ENCODE peak calls at places on chromosome 11, in four cellular contexts. N, P, T and Y are unnamed samples.

GRCh38 chr11:5610446-5610845 is 14.0 kb downstream of the TRIM6 start:
- DNase-seq in T (no peak), N (no peak), P (no peak), Y (no peak)

GRCh38 chr11:12893787-12894672 is 115.1 kb upstream of the RASSF10 start:
- DNase-seq in T (peak), N (peak), P (peak), Y (peak)

GRCh38 chr11:67640758-67641113 is 1.2 kb upstream of the TBX10 start:
- DNase-seq in T (no peak), P (no peak), N (no peak), Y (no peak)

GRCh38 chr11:1442163-1442562 is 44.4 kb downstream of the MOB2 start:
- DNase-seq in T (no peak), P (no peak), N (no peak), Y (no peak)

GRCh38 chr11:26665946-26666345 is 55.9 kb downstream of the SLC5A12 start:
- DNase-seq in T (no peak), P (no peak), N (no peak), Y (no peak)

GRCh38 chr11:120215634-120216033 is 4.8 kb downstream of the OAF start:
- DNase-seq in N (peak), P (peak), T (no peak), Y (peak)

GRCh38 chr11:69439651-69440464 is 41.6 kb upstream of the LINC01488 start:
- DNase-seq in N (no peak), P (no peak), T (peak), Y (no peak)

GRCh38 chr11:64086263-64086938 is 50.7 kb downstream of the FLRT1 start:
- DNase-seq in P (peak), N (no peak), T (peak), Y (no peak)

GRCh38 chr11:33172345-33172744 is 11.1 kb upstream of the CSTF3 start:
- DNase-seq in T (no peak), N (no peak), P (no peak), Y (no peak)

GRCh38 chr11:119479685-119480275 is 56.8 kb upstream of the THY1 start:
- DNase-seq in T (peak), P (no peak), N (peak), Y (peak)

GRCh38 chr11:110907629-110908028 is 195.4 kb upstream of the ARHGAP20 start:
- DNase-seq in P (no peak), N (peak), T (no peak), Y (no peak)

GRCh38 chr11:7449841-7450214 is 35.5 kb upstream of the OLFML1 start:
- DNase-seq in T (no peak), P (no peak), N (no peak), Y (no peak)

GRCh38 chr11:120660024-120660565 is 148.5 kb downstream of the GRIK4 start:
- DNase-seq in T (no peak), N (peak), P (no peak), Y (no peak)

GRCh38 chr11:74024630-74025029 is 15.7 kb upstream of the UCP3 start:
- DNase-seq in N (peak), T (peak), P (peak), Y (peak)

GRCh38 chr11:84800755-84801346 is 826.3 kb downstream of the DLG2 start:
- DNase-seq in T (no peak), N (peak), P (no peak), Y (no peak)

GRCh38 chr11:83971063-83971462 is 684.9 kb upstream of the CCDC90B start:
- DNase-seq in P (no peak), N (no peak), T (no peak), Y (no peak)

GRCh38 chr11:35187996-35188395 is 49.0 kb downstream of the CD44 start:
- DNase-seq in P (no peak), T (no peak), N (no peak), Y (no peak)

GRCh38 chr11:35182317-35182939 is 43.5 kb downstream of the CD44 start:
- DNase-seq in N (no peak), T (no peak), P (no peak), Y (no peak)

GRCh38 chr11:35180311-35181233 is 41.6 kb downstream of the CD44 start:
- DNase-seq in P (no peak), T (no peak), N (no peak), Y (no peak)

GRCh38 chr11:35183526-35183925 is 44.6 kb downstream of the CD44 start:
- DNase-seq in T (no peak), N (no peak), P (no peak), Y (no peak)

DNA sequence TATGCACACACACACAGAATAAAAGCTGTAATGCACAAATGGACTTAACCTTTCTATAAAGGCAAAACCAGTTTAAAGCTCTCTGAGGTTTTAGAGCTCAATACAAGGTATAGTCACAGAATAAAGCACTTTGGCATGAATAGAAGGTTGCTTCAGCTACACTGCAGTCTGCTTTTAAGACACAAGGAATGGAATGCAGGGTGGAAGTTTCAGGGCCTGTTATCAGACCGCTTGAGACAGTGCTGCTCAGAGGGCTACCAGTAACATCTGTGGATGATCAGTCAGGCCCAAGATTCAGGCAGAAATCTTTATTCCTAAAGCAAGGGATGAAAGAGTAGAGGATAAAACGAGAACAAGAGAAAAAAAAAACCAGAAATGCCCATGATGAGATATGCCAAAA is 46.7 kb downstream of the CD44 start:
- DNase-seq in P (no peak), T (no peak), N (peak), Y (no peak)
- H3K27ac ChIP-seq in P (no peak), T (no peak), N (no peak), Y (no peak)

DNA sequence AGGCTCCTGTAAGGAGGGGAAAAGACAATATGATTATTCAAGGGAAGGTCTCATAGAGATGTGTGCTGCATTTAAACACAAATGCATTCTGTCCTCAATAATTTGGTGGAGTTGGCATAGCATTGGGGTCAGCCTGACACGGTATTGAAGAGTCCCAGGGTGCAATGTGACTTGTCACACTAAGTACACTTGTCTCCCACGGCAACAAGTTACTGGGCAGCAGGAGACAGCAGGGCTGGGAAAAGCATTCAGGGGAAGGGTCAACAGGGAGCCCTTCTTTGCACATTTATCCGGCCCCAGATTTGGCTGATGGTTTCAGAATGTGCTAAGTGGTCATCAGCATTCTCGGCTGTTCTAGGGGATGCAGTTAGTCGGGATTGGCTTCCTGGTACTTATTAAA is 33.0 kb upstream of the SPON1 start:
- DNase-seq in T (no peak), N (no peak), P (no peak), Y (no peak)
- H3K4me3 ChIP-seq in T (no peak), N (no peak), P (no peak), Y (no peak)

DNA sequence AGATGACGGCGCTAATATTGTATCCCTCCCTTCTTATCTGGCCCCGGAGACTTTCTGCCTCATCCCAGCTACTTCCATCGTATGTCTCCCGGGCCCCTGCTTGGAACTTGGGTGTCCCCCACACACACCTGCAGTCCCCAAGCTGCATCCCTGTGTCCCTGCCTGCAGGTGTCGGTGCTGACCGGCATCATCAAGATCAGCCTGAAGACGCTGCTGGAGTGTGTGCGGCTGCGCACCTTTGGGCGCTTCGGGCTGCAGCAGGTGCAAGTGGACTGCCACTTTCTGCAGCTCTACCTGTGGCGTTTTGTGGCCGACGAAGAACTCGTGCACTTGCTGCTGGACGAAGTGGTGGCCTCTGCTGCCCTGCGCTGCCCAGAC is 524 bp upstream of the TM7SF2 start:
- DNase-seq in N (no peak), P (no peak), T (no peak), Y (no peak)
- TF ChIP-seq CTCF in N (no peak), P (no peak), T (no peak), Y (no peak)

GRCh38 chr11:121727942-121728341 is 275.2 kb upstream of the SORL1-AS1 start:
- DNase-seq in N (no peak), P (no peak), T (no peak), Y (no peak)
- H3K27ac ChIP-seq in N (no peak), P (no peak), T (no peak), Y (no peak)

DNA sequence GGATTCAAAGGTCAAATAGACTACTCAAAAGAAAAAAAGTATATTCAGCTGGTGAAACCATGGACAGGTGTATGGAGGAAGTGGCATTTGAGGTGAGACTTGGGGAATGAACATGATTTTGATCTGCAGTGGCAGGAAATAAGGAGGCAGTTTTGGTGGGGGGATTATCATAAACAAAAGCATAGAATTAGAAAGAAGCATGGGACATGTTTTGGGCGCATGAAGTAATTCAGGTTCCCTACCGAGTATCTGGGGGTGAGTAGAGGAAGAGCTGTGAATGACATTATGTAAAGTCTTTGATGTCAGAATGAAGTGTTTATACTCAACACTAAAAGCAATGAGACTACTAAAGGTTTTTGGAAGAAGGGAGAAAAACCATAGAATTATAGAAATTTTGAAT is 3.1 kb downstream of the CLMP start:
- DNase-seq in N (no peak), P (no peak), T (no peak), Y (no peak)
- H3K4me3 ChIP-seq in N (no peak), P (no peak), T (no peak), Y (no peak)

DNA sequence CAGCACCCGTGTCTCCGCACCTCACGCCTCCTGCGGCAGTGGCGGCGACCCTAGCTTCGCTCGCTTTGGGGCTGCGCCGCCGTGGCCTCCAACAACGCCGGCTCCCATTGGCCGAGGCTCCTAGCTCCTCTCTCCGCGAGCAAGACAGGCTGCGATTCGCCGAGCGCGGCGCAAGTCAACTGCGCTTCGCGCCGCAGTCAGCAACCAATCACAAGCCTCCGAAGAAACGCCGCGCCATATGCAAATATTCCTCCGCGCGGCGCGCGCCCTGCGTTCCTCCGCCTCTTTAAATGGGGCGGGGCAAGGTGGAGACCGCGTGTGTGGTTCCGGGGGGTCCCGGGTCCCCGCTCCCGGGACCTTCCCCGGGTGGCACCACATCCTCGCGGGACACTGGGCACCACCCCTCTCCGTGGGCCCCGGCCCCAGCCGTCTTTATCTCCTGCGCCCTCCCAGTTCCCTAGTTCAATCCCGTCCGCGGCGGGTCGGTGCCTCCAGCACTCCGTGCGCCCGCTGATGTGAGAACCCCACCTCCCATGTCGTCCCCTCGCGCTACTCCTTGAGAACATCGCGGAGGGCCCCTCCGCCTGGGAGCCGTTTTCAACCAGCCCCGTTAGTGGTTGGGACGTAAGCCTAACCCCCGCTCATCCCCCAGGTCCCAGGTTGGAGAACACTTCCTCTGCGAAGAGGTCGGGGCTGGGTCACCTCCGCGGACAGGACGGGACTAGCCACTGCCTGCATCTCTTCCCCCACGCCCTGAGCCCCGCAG is at the start of gene NAP1L4:
- DNase-seq in N (peak), P (peak), T (peak), Y (peak)
- TF ChIP-seq CTCF in N (no peak), P (no peak), T (no peak), Y (no peak)

GRCh38 chr11:44030996-44031395 is 16.8 kb upstream of the ACCSL start:
- DNase-seq in T (no peak), P (no peak), N (no peak), Y (no peak)

GRCh38 chr11:44031549-44031948 is 16.2 kb upstream of the ACCSL start:
- DNase-seq in P (no peak), N (no peak), T (no peak), Y (no peak)

GRCh38 chr11:44028816-44029506 is 18.8 kb upstream of the ACCSL start:
- DNase-seq in P (no peak), T (no peak), N (no peak), Y (no peak)

GRCh38 chr11:44029507-44029845 is 18.3 kb upstream of the ACCSL start:
- DNase-seq in N (no peak), P (no peak), T (no peak), Y (no peak)

DNA sequence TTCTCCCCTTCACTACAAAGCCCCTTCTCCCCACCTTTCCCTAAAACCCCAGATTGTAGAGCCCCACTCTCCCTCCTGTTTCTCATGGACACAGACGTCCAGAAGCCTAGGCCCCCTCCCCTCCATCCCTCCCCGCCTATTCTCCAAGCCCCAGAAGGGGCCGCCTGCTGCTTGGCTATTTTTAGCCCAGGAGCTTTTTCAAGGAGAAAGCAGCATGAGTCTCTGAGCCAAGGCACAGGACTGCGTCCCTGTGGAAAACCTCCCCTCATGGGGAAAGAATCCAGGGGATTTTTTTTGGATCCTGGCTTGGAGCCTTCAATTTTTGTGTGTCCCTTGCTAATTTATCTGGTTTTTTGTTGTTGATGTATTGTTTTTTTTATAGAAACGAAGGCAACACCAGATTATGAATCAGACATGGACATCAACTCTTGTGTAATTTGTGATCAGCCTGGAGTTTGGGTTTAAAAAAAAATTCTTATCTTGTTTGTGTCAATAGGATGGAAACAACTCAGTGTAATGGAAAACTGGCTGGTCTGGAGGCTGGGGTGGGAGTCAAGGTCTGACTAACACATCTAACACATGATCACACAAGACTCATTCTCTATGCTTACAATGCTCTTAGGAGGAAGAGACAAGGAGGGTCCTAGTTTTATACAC is 17.4 kb upstream of the ACCSL start:
- DNase-seq in T (no peak), N (peak), P (peak), Y (peak)
- H3K27ac ChIP-seq in T (peak), N (peak), P (peak), Y (peak)

GRCh38 chr11:65426839-65427690 is 4.5 kb downstream of the NEAT1 start:
- DNase-seq in N (peak), P (peak), T (peak), Y (peak)
- H3K4me3 ChIP-seq in N (peak), P (peak), T (peak), Y (peak)

DNA sequence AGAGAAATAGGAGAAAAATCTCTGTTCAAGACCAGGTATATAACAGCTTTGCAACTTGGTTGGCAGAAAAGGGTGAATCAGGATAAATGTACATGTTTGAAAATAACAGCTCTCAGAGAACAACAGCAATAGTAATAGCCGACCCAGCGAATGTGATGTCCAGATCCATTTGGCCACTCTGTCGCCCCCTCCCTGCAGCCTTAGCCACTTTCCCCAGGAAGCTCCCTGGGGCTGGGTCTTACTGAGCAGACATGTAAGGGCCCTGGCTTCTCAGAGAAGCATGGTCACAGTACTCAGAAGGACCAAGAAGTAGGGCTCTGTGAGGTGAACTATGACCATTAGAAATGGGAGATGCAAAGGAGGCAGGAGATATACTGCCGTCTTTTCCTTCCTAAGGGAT is 154.1 kb upstream of the SNX19 start:
- DNase-seq in N (no peak), P (no peak), T (no peak), Y (no peak)
- TF ChIP-seq CTCF in N (peak), P (no peak), T (no peak), Y (no peak)